ENCODE peak calls at places on chromosomes 16 and 17, in nine cellular contexts. V, M, L, W, O, Q, X, K and G are unnamed samples.
A peak's percentile ranks its signal among the peaks of the same experiment; 100 is the strongest.

GRCh38 chr17:29526322-29526721 is 40.5 kb downstream of the ABHD15 start:
- DNase-seq in V (no peak), M (no peak), L (no peak), W (no peak), O (no peak), Q (no peak), X (no peak), K (no peak), G (no peak)

GRCh38 chr16:69890114-69890890 is 60.8 kb upstream of the CLEC18A start:
- DNase-seq in V (peak; percentile 75), M (peak; percentile 93), L (peak; percentile 67), W (no peak), O (peak; percentile 97), Q (peak; percentile 45), X (no peak), K (peak; percentile 55), G (no peak)

GRCh38 chr17:75079023-75079373 is 8.8 kb upstream of the SLC16A5 start:
- DNase-seq in V (no peak), M (no peak), L (no peak), W (no peak), O (no peak), Q (no peak), X (no peak), K (no peak), G (no peak)

GRCh38 chr16:25585526-25585925 is 106.2 kb upstream of the HS3ST4 start:
- DNase-seq in V (no peak), M (no peak), L (no peak), W (no peak), O (no peak), Q (no peak), X (no peak), K (no peak), G (no peak)

GRCh38 chr17:50033316-50033715 is 22.6 kb upstream of the ITGA3 start:
- DNase-seq in V (peak; percentile 87), M (no peak), L (peak; percentile 47), W (no peak), O (no peak), Q (no peak), X (no peak), K (no peak), G (no peak)

GRCh38 chr17:7260601-7261376 is 1.5 kb downstream of the CLDN7 start:
- DNase-seq in V (no peak), M (no peak), L (no peak), W (no peak), O (peak; percentile 38), Q (no peak), X (no peak), K (no peak), G (no peak)

GRCh38 chr17:61075988-61076387 is 323.7 kb upstream of the TBX2 start:
- DNase-seq in V (no peak), M (no peak), L (no peak), W (no peak), O (no peak), Q (no peak), X (no peak), K (no peak), G (no peak)

GRCh38 chr17:8631554-8631877 is 991 bp upstream of the MYH10 start:
- DNase-seq in V (no peak), M (no peak), L (no peak), W (no peak), O (no peak), Q (no peak), X (no peak), K (peak; percentile 16), G (no peak)

GRCh38 chr17:50689956-50690886 is 17.5 kb downstream of the ANKRD40 start:
- DNase-seq in V (no peak), M (peak; percentile 31), L (no peak), W (no peak), O (peak; percentile 30), Q (no peak), X (no peak), K (peak; percentile 20), G (no peak)

GRCh38 chr17:74893936-74894671 is 671 bp upstream of the FADS6 start:
- DNase-seq in V (no peak), M (no peak), L (no peak), W (no peak), O (no peak), Q (no peak), X (no peak), K (no peak), G (no peak)

GRCh38 chr17:50922107-50922506 is 56.0 kb upstream of the TOB1 start:
- DNase-seq in V (peak; percentile 43), M (no peak), L (no peak), W (no peak), O (no peak), Q (no peak), X (no peak), K (no peak), G (no peak)

GRCh38 chr17:51238253-51238887 is 21.5 kb downstream of the MBTD1 start:
- DNase-seq in V (no peak), M (no peak), L (no peak), W (no peak), O (no peak), Q (no peak), X (no peak), K (no peak), G (no peak)

GRCh38 chr17:28567604-28568003 is 3.7 kb downstream of the PIGS start:
- DNase-seq in V (no peak), M (no peak), L (no peak), W (no peak), O (no peak), Q (no peak), X (no peak), K (no peak), G (no peak)

GRCh38 chr16:11299865-11300559 is 18.9 kb upstream of the PRM1 start:
- DNase-seq in V (no peak), M (no peak), L (no peak), W (no peak), O (no peak), Q (no peak), X (no peak), K (no peak), G (no peak)

GRCh38 chr17:6936370-6937028 is 59.4 kb upstream of the ALOX12 start:
- DNase-seq in V (peak; percentile 25), M (peak; percentile 27), L (peak; percentile 43), W (no peak), O (no peak), Q (no peak), X (no peak), K (peak; percentile 1), G (no peak)

GRCh38 chr17:78764871-78765270 is 17.2 kb downstream of the CYTH1 start:
- DNase-seq in V (no peak), M (no peak), L (no peak), W (no peak), O (no peak), Q (no peak), X (no peak), K (no peak), G (no peak)

GRCh38 chr17:37299257-37299985 is 76.4 kb upstream of the C17orf78 start:
- DNase-seq in V (peak; percentile 13), M (no peak), L (no peak), W (no peak), O (peak; percentile 83), Q (peak; percentile 11), X (no peak), K (peak; percentile 27), G (no peak)

GRCh38 chr16:82368041-82368440 is 198.0 kb upstream of the MPHOSPH6 start:
- DNase-seq in V (peak; percentile 35), M (no peak), L (no peak), W (no peak), O (no peak), Q (peak; percentile 46), X (no peak), K (no peak), G (no peak)

GRCh38 chr17:34852614-34853013 is 108.6 kb downstream of the CCT6B start:
- DNase-seq in V (no peak), M (no peak), L (no peak), W (no peak), O (no peak), Q (peak; percentile 8), X (no peak), K (no peak), G (no peak)

GRCh38 chr17:76414334-76415295 is 30.2 kb downstream of the SPHK1 start:
- DNase-seq in V (peak; percentile 68), M (peak; percentile 32), L (peak; percentile 48), W (no peak), O (peak; percentile 90), Q (peak; percentile 37), X (no peak), K (peak; percentile 46), G (peak; percentile 91)

GRCh38 chr16:81447383-81448101 is 2.9 kb downstream of the CMIP start:
- DNase-seq in V (no peak), M (no peak), L (no peak), W (no peak), O (peak; percentile 16), Q (peak; percentile 22), X (no peak), K (no peak), G (no peak)

GRCh38 chr17:5555254-5555653 is 29.1 kb downstream of the NLRP1 start:
- DNase-seq in V (peak; percentile 41), M (no peak), L (no peak), W (peak; percentile 41), O (no peak), Q (peak; percentile 5), X (no peak), K (peak; percentile 33), G (no peak)

GRCh38 chr17:66605561-66605960 is 229.4 kb upstream of the CACNG5 start:
- DNase-seq in V (peak; percentile 45), M (no peak), L (no peak), W (no peak), O (no peak), Q (no peak), X (no peak), K (no peak), G (no peak)

GRCh38 chr17:17853811-17854527 is 17.2 kb upstream of the SREBF1 start:
- DNase-seq in V (no peak), M (no peak), L (no peak), W (no peak), O (no peak), Q (no peak), X (no peak), K (no peak), G (no peak)

GRCh38 chr17:73027130-73027741 is 65.3 kb downstream of the SLC39A11 start:
- DNase-seq in V (peak; percentile 89), M (no peak), L (no peak), W (no peak), O (no peak), Q (no peak), X (no peak), K (peak; percentile 43), G (no peak)

GRCh38 chr16:57029161-57030160 is 40.1 kb downstream of the NLRC5 start:
- DNase-seq in V (peak; percentile 40), M (no peak), L (no peak), W (no peak), O (no peak), Q (no peak), X (no peak), K (peak; percentile 79), G (no peak)

GRCh38 chr16:65235339-65236177 is 113.7 kb upstream of the CDH11 start:
- DNase-seq in V (no peak), M (no peak), L (no peak), W (no peak), O (no peak), Q (no peak), X (no peak), K (no peak), G (no peak)

GRCh38 chr17:17043668-17044226 is 1.5 kb downstream of the MPRIP start:
- DNase-seq in V (no peak), M (no peak), L (no peak), W (peak; percentile 77), O (no peak), Q (no peak), X (no peak), K (no peak), G (no peak)

GRCh38 chr17:1399366-1399678 is 700 bp downstream of the YWHAE start:
- DNase-seq in V (no peak), M (no peak), L (peak; percentile 38), W (no peak), O (no peak), Q (peak; percentile 26), X (no peak), K (no peak), G (no peak)

GRCh38 chr16:31428638-31429247 is 583 bp upstream of the COX6A2 start:
- DNase-seq in V (no peak), M (no peak), L (no peak), W (no peak), O (no peak), Q (no peak), X (no peak), K (no peak), G (no peak)

GRCh38 chr17:12983986-12984932 is 33.6 kb downstream of the ELAC2 start:
- DNase-seq in V (peak; percentile 94), M (no peak), L (peak; percentile 84), W (peak; percentile 82), O (no peak), Q (no peak), X (no peak), K (peak; percentile 91), G (no peak)